ENCODE peak calls at places on chromosomes 4 and X, in seven cellular contexts. B is tibial nerve, Z is heart right ventricle, A is bronchial epithelial cell, O is GM06990, E is epithelial cell of esophagus, T is NB4. V is an unnamed sample.

GRCh38 chrX:153064061-153064460 is 7.8 kb downstream of the PNMA3 start:
- DNase-seq in B (no peak), Z (no peak), A (no peak), O (no peak), E (no peak), T (no peak), V (no peak)

GRCh38 chr4:39526810-39527295 is 386 bp downstream of the UGDH start:
- DNase-seq in B (no peak), Z (no peak), A (no peak), O (no peak), E (no peak), T (no peak), V (no peak)

GRCh38 chr4:98921292-98921691 is 7.6 kb downstream of the EIF4E start:
- DNase-seq in B (no peak), Z (no peak), A (no peak), O (no peak), E (no peak), T (no peak), V (no peak)

GRCh38 chr4:84691170-84691691 is 108.3 kb downstream of the CDS1 start:
- DNase-seq in B (no peak), Z (no peak), A (peak), O (no peak), E (peak), T (peak), V (no peak)

GRCh38 chrX:152658302-152658701 is 20.6 kb downstream of the GABRQ start:
- DNase-seq in B (no peak), Z (no peak), A (no peak), O (no peak), E (no peak), T (peak), V (no peak)

GRCh38 chrX:112368371-112368770 is 285.8 kb upstream of the TRPC5 start:
- DNase-seq in B (no peak), Z (no peak), A (no peak), O (no peak), E (no peak), T (peak), V (no peak)

GRCh38 chr4:67288964-67289363 is 256.3 kb downstream of the CENPC start:
- DNase-seq in B (no peak), Z (no peak), A (peak), O (no peak), E (peak), T (peak), V (no peak)

GRCh38 chrX:124030520-124030919 is 69.0 kb downstream of the STAG2 start:
- DNase-seq in B (no peak), Z (no peak), A (peak), O (no peak), E (peak), T (no peak), V (no peak)

GRCh38 chr4:76654796-76655195 is 219.8 kb downstream of the SHROOM3 start:
- DNase-seq in B (no peak), Z (no peak), A (no peak), O (no peak), E (no peak), T (no peak), V (no peak)

GRCh38 chrX:42096262-42096939 is 173.0 kb upstream of the CASK start:
- DNase-seq in B (no peak), Z (peak), A (peak), O (no peak), E (peak), T (no peak), V (peak)

GRCh38 chr4:185219551-185220344 is 10.3 kb downstream of the SNX25 start:
- DNase-seq in B (no peak), Z (peak), A (no peak), O (no peak), E (no peak), T (peak), V (no peak)

GRCh38 chr4:142565771-142566170 is 280.3 kb downstream of the INPP4B start:
- DNase-seq in B (no peak), Z (no peak), A (peak), O (peak), E (no peak), T (no peak), V (no peak)

GRCh38 chrX:68440940-68441339 is 7.6 kb upstream of the OPHN1 start:
- DNase-seq in B (peak), Z (peak), A (peak), O (no peak), E (peak), T (no peak), V (no peak)

DNA sequence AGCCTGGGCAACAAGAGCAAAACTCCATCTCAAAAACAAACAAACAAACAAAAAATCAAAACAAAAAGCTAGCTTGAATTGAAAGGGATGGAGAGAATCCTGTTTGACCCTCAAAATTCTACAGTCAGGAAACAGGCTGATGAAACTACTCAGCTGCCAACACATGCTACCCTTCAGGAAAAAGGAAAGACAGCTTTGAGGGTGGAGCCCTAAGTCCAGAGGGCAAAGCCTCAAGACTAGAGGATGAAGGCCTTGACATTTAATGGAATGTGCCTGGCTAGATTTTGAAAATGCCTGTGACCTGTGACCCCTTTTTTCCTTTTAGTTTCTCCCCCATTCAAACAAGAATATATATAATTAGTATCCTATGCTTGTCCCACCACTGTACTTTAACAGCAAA is 27.1 kb downstream of the MORC4 start:
- DNase-seq in B (no peak), Z (no peak), A (no peak), O (no peak), E (no peak), T (no peak), V (no peak)
- TF ChIP-seq CTCF in B (no peak), Z (no peak), A (no peak), O (no peak), E (no peak), T (no peak), V (no peak)

GRCh38 chr4:25158817-25159216 is 1.4 kb downstream of the SEPSECS start:
- DNase-seq in B (no peak), Z (no peak), A (no peak), O (no peak), E (no peak), T (peak), V (no peak)
- H3K4me3 ChIP-seq in B (no peak), Z (no peak), A (no peak), O (peak), E (peak), T (peak), V (peak)

GRCh38 chrX:15781964-15782711 is 8.1 kb upstream of the ZRSR2 start:
- DNase-seq in B (no peak), Z (no peak), A (no peak), O (peak), E (no peak), T (no peak), V (no peak)
- TF ChIP-seq CTCF in B (no peak), Z (no peak), A (no peak), O (no peak), E (no peak), T (no peak), V (no peak)

DNA sequence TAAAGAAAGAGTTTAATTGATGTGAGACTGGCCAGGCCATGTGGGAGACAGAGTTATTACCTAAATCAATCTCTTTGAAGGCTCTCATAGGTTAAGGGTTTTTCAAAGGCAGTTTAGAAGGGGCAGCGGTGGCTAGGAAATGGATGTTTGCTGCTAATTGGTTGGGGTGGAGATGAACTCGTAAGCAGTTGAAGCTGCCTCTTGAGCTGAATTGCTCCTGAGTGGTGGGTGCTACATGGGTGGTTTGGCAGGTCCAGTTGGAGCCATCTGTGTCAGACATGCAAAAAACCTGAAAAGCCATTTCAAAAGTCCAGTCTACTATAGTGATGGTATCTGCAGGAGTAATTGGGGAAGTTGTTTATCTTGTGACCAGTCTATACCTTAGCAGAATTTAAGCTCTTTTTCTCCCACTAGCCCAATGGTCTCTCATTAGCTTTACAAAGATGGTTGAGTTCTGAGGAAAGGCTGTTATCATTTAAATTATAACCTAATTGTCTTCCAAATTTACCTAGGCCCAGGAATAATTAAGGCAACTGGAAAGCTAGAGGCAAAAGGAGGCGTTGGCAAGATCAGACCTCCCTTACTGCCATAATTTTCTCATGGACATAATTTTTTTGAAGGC is 762.4 kb upstream of the FRG1 start:
- DNase-seq in B (no peak), Z (no peak), A (no peak), O (no peak), E (no peak), T (no peak), V (no peak)
- H3K4me3 ChIP-seq in B (no peak), Z (no peak), A (no peak), O (no peak), E (no peak), T (no peak), V (no peak)

GRCh38 chr4:23957465-23957864 is 67.6 kb upstream of the PPARGC1A start:
- DNase-seq in B (no peak), Z (no peak), A (no peak), O (no peak), E (no peak), T (no peak), V (no peak)
- TF ChIP-seq CTCF in B (no peak), Z (no peak), A (no peak), O (no peak), E (peak), T (no peak), V (peak)

DNA sequence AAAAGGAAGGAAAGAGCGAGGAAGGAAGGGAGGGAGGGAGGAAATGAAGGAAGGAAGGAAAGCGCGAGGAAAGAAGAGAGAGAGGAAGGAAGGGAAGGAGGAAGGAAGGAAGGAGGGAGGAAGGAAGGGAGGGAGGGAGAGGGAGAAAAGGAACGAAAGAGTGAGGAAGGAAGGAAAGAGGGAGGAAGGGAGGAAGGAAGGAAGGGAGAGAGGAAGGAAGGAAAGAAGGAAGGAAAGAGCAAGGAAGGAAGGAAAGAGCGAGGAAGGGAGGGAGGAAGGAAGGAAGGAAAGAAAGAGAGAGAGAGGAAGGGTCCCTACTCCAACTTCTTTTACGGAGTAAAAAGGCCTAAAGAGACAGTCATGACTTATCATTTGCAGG is 17.5 kb downstream of the TRIM2 start:
- DNase-seq in B (no peak), Z (no peak), A (no peak), O (no peak), E (no peak), T (no peak), V (no peak)
- H3K4me3 ChIP-seq in B (peak), Z (peak), A (no peak), O (no peak), E (no peak), T (no peak), V (peak)

GRCh38 chrX:128457674-128458073 is 405.5 kb upstream of the ACTRT1 start:
- DNase-seq in B (no peak), Z (no peak), A (peak), O (no peak), E (peak), T (no peak), V (no peak)

GRCh38 chrX:128464091-128464490 is 411.9 kb upstream of the ACTRT1 start:
- DNase-seq in B (no peak), Z (no peak), A (peak), O (no peak), E (peak), T (peak), V (peak)

GRCh38 chrX:128458888-128459287 is 406.7 kb upstream of the ACTRT1 start:
- DNase-seq in B (no peak), Z (no peak), A (peak), O (no peak), E (peak), T (no peak), V (peak)

GRCh38 chrX:128460835-128461234 is 408.6 kb upstream of the ACTRT1 start:
- DNase-seq in B (no peak), Z (no peak), A (no peak), O (no peak), E (peak), T (peak), V (no peak)
- TF ChIP-seq CTCF in B (no peak), Z (no peak), A (peak), O (no peak), E (peak), T (peak), V (peak)

V was measured in epithelial cell of proximal tubule.